ENCODE peak calls at places on chromosomes 2 and 18, in seven cellular contexts. X is HCT116, L is stomach, V is Peyer's patch, U is Caco-2, Z is psoas muscle, P is body of pancreas. I is an unnamed sample. For H3K36me3, the result is how much of the 10 kb centered on the place peaks cover.

GRCh38 chr18:79365701-79366100 is 30.0 kb upstream of the NFATC1 start:
- DNase-seq in X (no peak), L (no peak), V (no peak), U (no peak), Z (no peak), P (no peak), I (no peak)

GRCh38 chr2:20519309-20519708 is 72.4 kb downstream of the RHOB start:
- DNase-seq in X (no peak), L (no peak), V (no peak), U (no peak), Z (no peak), P (no peak), I (no peak)

GRCh38 chr2:63741884-63742583 is 99.7 kb upstream of the UGP2 start:
- DNase-seq in X (no peak), L (no peak), V (no peak), U (no peak), Z (no peak), P (no peak), I (no peak)

GRCh38 chr2:41782306-41783158 is 265.3 kb upstream of the PKDCC start:
- DNase-seq in X (peak), L (no peak), V (no peak), U (no peak), Z (no peak), P (no peak), I (peak)

GRCh38 chr2:1892529-1893250 is 148.4 kb upstream of the PXDN start:
- DNase-seq in X (no peak), L (no peak), V (no peak), U (no peak), Z (no peak), P (no peak), I (no peak)

GRCh38 chr2:141930803-141931202 is 200.0 kb downstream of the LRP1B start:
- DNase-seq in X (no peak), L (no peak), V (no peak), U (no peak), Z (no peak), P (no peak), I (no peak)

GRCh38 chr2:162586311-162586710 is 242.4 kb downstream of the GCA start:
- DNase-seq in X (no peak), L (no peak), V (no peak), U (no peak), Z (no peak), P (no peak), I (no peak)

GRCh38 chr2:188297983-188298382 is 6.3 kb downstream of the GULP1 start:
- DNase-seq in X (no peak), L (no peak), V (no peak), U (no peak), Z (no peak), P (no peak), I (no peak)

GRCh38 chr2:118851650-118852049 is 4.2 kb upstream of the EN1 start:
- DNase-seq in X (no peak), L (peak), V (no peak), U (no peak), Z (no peak), P (no peak), I (no peak)

GRCh38 chr2:188527110-188527509 is 235.4 kb downstream of the GULP1 start:
- DNase-seq in X (no peak), L (no peak), V (no peak), U (no peak), Z (no peak), P (no peak), I (no peak)

GRCh38 chr2:226440119-226440917 is 359.3 kb downstream of the IRS1 start:
- DNase-seq in X (no peak), L (no peak), V (no peak), U (no peak), Z (no peak), P (no peak), I (no peak)

GRCh38 chr2:24110660-24111303 is 12.4 kb downstream of the PFN4 start:
- DNase-seq in X (no peak), L (no peak), V (no peak), U (no peak), Z (no peak), P (no peak), I (no peak)

GRCh38 chr2:128036748-128037607 is 9.1 kb upstream of the SAP130 start:
- DNase-seq in X (no peak), L (no peak), V (no peak), U (no peak), Z (no peak), P (no peak), I (no peak)

GRCh38 chr2:9699139-9699823 is 68.5 kb upstream of the YWHAQ start:
- DNase-seq in X (no peak), L (no peak), V (no peak), U (no peak), Z (no peak), P (no peak), I (no peak)

GRCh38 chr2:84493494-84493893 is 22.8 kb upstream of the DNAH6 start:
- DNase-seq in X (no peak), L (no peak), V (no peak), U (no peak), Z (no peak), P (no peak), I (no peak)

GRCh38 chr2:106638609-106639008 is 151.4 kb downstream of the CD8B2 start:
- DNase-seq in X (no peak), L (no peak), V (no peak), U (no peak), Z (no peak), P (no peak), I (no peak)

GRCh38 chr2:161990741-161991140 is 83.3 kb downstream of the DPP4 start:
- DNase-seq in X (peak), L (no peak), V (no peak), U (no peak), Z (no peak), P (no peak), I (no peak)

GRCh38 chr2:73990531-73990930 is 5.8 kb downstream of the TET3 start:
- DNase-seq in X (no peak), L (no peak), V (no peak), U (no peak), Z (no peak), P (no peak), I (no peak)

GRCh38 chr2:11768940-11769339 is 22.5 kb downstream of the LPIN1 start:
- DNase-seq in X (no peak), L (no peak), V (no peak), U (no peak), Z (no peak), P (no peak), I (no peak)
- H3K36me3 ChIP-seq in X (under half), L (half or more), V (half or more), U (under half), Z (half or more), P (under half), I (under half)

DNA sequence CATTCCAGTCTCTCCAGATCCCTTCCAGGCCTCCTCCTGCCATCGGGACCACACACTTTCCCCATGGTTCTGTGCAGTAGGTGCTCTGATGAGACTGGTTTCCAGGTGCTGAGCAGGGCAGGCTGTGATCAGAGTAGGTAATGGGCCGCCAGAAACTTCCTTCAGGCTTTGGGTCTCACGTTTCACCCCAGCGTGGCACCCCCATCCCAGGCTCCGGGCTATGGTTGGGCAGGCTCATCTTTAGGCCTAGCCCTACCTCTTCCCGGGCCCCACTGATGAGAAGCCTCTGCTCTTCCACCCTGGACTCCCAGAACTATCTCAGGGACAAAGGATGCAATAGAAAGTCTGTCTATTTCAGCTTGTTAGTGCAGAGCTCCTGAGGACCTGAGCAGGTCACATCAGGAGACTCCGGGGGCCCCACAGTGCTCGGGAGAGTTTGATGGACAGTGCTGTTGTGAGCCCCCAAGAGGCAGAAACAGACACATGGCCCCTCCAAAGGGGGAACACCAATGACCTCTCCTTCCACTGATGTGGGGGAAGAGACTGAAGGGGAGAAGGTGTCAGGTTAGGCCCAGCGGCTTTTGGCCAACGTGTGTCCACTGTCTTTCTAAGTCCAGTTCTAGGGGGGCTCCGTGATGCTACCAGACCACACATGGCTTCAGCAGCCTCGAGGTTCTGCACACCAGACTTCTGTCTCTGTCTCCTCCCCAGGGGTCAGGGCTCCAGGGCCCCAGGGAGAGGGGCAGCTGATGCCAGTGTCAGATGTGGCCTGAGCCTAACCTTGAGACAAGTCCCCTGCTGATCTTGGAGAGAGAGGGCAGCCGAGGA is 5.8 kb upstream of the PROM2 start:
- DNase-seq in X (no peak), L (peak), V (no peak), U (peak), Z (no peak), P (peak), I (no peak)
- H3K36me3 ChIP-seq in X (under half), L (under half), V (under half), U (under half), Z (under half), P (under half), I (under half)

GRCh38 chr18:49459404-49460171 is 857 bp downstream of the DYM start:
- DNase-seq in X (no peak), L (no peak), V (no peak), U (no peak), Z (no peak), P (no peak), I (peak)
- H3K36me3 ChIP-seq in X (under half), L (under half), V (under half), U (under half), Z (under half), P (under half), I (under half)

GRCh38 chr2:190978389-190979053 is 35.5 kb downstream of the STAT1 start:
- DNase-seq in X (no peak), L (no peak), V (no peak), U (no peak), Z (no peak), P (no peak), I (no peak)
- H3K36me3 ChIP-seq in X (half or more), L (half or more), V (half or more), U (under half), Z (half or more), P (under half), I (under half)

DNA sequence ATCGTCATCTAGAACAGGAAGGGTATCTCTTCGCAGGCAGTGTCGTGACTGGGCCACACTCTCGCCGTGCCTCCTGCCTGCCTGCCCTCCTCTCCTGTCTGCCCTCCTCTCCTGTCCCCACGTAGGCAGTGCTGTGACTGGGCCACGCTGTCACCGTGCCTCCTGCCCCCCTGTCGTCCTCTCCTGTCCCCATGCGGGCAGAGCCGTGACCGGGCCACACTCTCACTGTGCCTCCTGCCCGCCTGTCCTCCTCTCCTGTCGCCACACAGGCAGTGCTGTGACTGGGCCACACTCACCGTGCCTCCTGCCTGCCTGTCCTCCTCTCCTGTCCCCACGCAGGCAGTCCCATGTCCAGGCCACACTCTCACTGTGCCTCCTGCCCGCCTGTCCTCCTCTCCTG is 51.4 kb downstream of the ZNF236 start:
- DNase-seq in X (no peak), L (no peak), V (no peak), U (no peak), Z (no peak), P (no peak), I (no peak)
- H3K36me3 ChIP-seq in X (under half), L (half or more), V (under half), U (under half), Z (half or more), P (under half), I (under half)

I was measured in thyroid gland.